ENCODE peak calls at places on chromosomes 1 and 21, in four cellular contexts. M is fibroblast of lung, Y is choroid plexus epithelial cell, G is tibial artery. S is an unnamed sample.

GRCh38 chr1:113940365-113941244 is 11.5 kb downstream of the HIPK1 start:
- DNase-seq in Y (peak; percentile 51), M (no peak), G (no peak), S (no peak)

GRCh38 chr1:171948491-171948890 is 107.2 kb downstream of the DNM3 start:
- DNase-seq in Y (peak; percentile 40), M (peak; percentile 5), G (no peak), S (peak; percentile 18)

GRCh38 chr1:53070621-53071020 is 8.6 kb downstream of the PODN start:
- DNase-seq in G (no peak), M (no peak), Y (no peak), S (no peak)

GRCh38 chr1:178513278-178513983 is 522 bp downstream of the TEX35 start:
- DNase-seq in M (peak; percentile 51), Y (peak; percentile 66), G (no peak), S (no peak)

GRCh38 chr1:75166821-75167220 is 32.6 kb downstream of the LHX8 start:
- DNase-seq in G (no peak), Y (no peak), M (no peak), S (no peak)

GRCh38 chr1:109613396-109614147 is 5.8 kb downstream of the GNAT2 start:
- DNase-seq in M (peak; percentile 62), Y (peak; percentile 62), G (no peak), S (no peak)

GRCh38 chr1:236545621-236546169 is 21.9 kb downstream of the LGALS8 start:
- DNase-seq in G (no peak), Y (no peak), M (no peak), S (no peak)

GRCh38 chr1:30700528-30701265 is 22.7 kb downstream of the MATN1 start:
- DNase-seq in Y (peak; percentile 73), M (peak; percentile 61), G (peak; percentile 86), S (peak; percentile 84)

GRCh38 chr1:1529321-1529720 is 11.1 kb downstream of the TMEM240 start:
- DNase-seq in Y (no peak), G (no peak), M (no peak), S (no peak)

GRCh38 chr1:192994141-192994540 is 65.0 kb downstream of the UCHL5 start:
- DNase-seq in Y (no peak), G (no peak), M (no peak), S (no peak)

GRCh38 chr1:192993426-192994085 is 65.6 kb downstream of the UCHL5 start:
- DNase-seq in G (no peak), Y (no peak), M (no peak), S (no peak)

GRCh38 chr1:192998536-192998935 is 60.6 kb downstream of the UCHL5 start:
- DNase-seq in G (no peak), M (no peak), Y (no peak), S (no peak)
- TF ChIP-seq CTCF in G (no peak), M (no peak), Y (peak; percentile 36), S (peak; percentile 27)

DNA sequence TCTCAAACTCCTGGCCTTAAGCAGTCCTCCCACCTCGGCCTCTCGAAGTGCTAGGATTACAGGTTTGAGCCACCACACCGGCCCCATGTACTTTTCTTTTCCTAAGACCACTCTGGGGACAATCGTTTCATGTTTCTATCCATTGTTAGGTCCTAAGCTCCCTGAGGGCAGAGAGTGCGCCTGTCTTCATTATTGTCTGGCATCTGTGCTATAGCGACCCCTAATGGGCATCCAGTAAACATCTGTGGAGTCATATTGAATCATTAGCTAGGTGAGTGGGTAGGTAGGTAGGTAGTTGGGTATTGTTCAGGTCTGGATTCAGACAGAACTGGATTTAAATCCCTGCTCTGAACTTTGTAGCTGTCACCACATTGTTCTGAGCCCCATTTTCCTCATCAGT is 66.1 kb downstream of the TMEM53 start:
- DNase-seq in G (no peak), Y (no peak), M (no peak), S (no peak)
- TF ChIP-seq CTCF in G (no peak), Y (peak; percentile 44), M (peak; percentile 9), S (peak; percentile 14)

GRCh38 chr21:45408811-45409261 is 3.9 kb downstream of the COL18A1 start:
- DNase-seq in Y (no peak), M (no peak), G (peak; percentile 68), S (no peak)

GRCh38 chr21:45408271-45408791 is 3.4 kb downstream of the COL18A1 start:
- DNase-seq in M (no peak), G (peak; percentile 57), Y (no peak), S (no peak)

GRCh38 chr21:45405819-45406762 is 1.1 kb downstream of the COL18A1 start:
- DNase-seq in Y (peak; percentile 45), M (peak; percentile 42), G (peak; percentile 67), S (no peak)

GRCh38 chr21:45406801-45407628 is 2.0 kb downstream of the COL18A1 start:
- DNase-seq in M (no peak), G (peak; percentile 72), Y (peak; percentile 38), S (no peak)

DNA sequence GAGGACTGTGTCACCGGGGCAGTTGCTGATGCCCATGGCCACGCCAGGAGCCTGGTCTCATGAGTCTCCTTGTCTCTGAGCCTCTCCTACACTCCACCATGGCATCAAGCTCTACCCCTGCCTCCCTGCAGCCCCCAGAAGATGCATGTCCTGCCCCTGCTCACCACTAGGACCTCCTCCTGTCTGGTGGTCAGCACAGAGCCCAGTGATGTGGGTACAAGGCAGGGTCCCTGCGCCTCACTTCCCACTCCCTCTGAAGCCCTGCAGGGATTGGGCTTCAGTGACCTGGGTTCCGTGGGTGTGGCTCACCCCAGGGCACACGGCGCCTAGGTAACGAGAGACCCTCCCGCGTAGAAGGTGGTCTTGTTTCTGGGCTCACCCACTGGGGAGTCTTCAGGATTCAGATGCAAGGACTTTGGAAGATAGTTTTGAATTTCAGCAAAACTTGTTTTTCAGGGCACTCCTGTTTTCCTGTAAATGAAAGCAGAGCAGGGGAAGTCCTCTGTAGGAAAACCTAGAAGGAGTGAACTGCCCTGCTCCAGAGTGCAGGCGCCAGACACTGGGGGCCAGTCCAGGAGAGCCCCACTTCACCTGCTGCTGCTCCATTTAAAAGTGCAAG is 2.8 kb downstream of the COL18A1 start:
- DNase-seq in M (no peak), G (peak; percentile 68), Y (no peak), S (no peak)
- TF ChIP-seq CTCF in M (no peak), G (no peak), Y (peak; percentile 26), S (no peak)

GRCh38 chr1:156725683-156726280 is 2.5 kb upstream of the METTL25B start:
- DNase-seq in G (peak; percentile 93), Y (peak; percentile 95), M (peak; percentile 92), S (peak; percentile 95)

GRCh38 chr1:156727492-156727891 is 777 bp upstream of the METTL25B start:
- DNase-seq in M (no peak), Y (no peak), G (no peak), S (no peak)

GRCh38 chr1:156721131-156721924 is 6.9 kb upstream of the METTL25B start:
- DNase-seq in M (no peak), Y (no peak), G (no peak), S (no peak)

GRCh38 chr1:156727914-156728598 is at the start of gene METTL25B:
- DNase-seq in Y (peak; percentile 80), G (peak; percentile 89), M (peak; percentile 78), S (peak; percentile 88)

GRCh38 chr1:156726549-156727226 is 1.6 kb upstream of the METTL25B start:
- DNase-seq in Y (peak; percentile 82), G (no peak), M (peak; percentile 70), S (peak; percentile 92)
- TF ChIP-seq CTCF in Y (peak; percentile 71), G (peak; percentile 29), M (peak; percentile 66), S (peak; percentile 84)

GRCh38 chr1:21219674-21220073 is 43.0 kb upstream of the EIF4G3 start:
- DNase-seq in M (no peak), G (no peak), Y (no peak), S (no peak)

GRCh38 chr1:21212126-21212525 is 35.4 kb upstream of the EIF4G3 start:
- DNase-seq in G (no peak), Y (no peak), M (no peak), S (no peak)

GRCh38 chr1:21220815-21221214 is 44.1 kb upstream of the EIF4G3 start:
- DNase-seq in G (no peak), Y (no peak), M (peak; percentile 41), S (no peak)

GRCh38 chr1:21216835-21217811 is 40.4 kb upstream of the EIF4G3 start:
- DNase-seq in Y (peak; percentile 62), G (no peak), M (peak; percentile 45), S (peak; percentile 65)

DNA sequence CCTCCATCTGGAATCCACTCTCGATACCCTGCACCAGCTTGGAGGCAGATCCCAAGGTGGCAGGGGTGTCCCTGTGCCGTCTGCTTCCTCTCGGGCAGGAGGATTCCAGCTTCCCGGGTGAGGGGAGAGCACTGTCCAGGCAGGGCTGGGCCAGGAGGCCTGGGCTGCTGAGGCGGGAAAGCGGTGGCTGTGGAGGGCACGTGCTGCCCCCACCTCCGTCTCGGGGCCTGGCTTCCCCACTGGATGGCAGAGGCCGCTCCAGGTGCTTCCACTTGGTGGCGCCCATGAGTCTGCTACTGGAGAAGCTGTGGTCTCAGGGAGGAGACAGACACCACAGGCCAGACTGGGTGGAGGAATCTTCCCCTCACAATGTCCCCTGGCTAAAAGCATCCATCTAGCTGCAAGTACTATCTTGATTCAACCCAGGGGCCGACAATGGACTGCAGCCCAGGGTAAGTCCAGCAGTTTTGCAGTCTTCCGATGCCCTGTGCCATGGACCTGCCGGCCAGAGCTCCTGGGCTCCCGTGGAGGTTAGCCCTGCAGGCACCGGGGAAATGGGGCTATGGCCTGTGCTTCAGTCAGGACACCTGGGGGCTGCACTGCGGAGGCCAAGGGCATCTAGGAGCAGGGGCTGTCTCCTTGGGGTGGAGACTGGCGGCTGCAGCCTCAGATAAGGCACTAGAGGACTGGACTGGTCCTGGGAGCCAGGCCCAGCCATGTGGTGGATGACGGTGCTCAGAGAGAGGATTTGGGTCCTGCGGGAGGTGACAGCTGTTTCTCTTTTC is 41.3 kb upstream of the EIF4G3 start:
- DNase-seq in M (peak; percentile 23), Y (peak; percentile 50), G (no peak), S (peak; percentile 30)
- TF ChIP-seq CTCF in M (peak; percentile 11), Y (peak; percentile 68), G (no peak), S (peak; percentile 45)

DNA sequence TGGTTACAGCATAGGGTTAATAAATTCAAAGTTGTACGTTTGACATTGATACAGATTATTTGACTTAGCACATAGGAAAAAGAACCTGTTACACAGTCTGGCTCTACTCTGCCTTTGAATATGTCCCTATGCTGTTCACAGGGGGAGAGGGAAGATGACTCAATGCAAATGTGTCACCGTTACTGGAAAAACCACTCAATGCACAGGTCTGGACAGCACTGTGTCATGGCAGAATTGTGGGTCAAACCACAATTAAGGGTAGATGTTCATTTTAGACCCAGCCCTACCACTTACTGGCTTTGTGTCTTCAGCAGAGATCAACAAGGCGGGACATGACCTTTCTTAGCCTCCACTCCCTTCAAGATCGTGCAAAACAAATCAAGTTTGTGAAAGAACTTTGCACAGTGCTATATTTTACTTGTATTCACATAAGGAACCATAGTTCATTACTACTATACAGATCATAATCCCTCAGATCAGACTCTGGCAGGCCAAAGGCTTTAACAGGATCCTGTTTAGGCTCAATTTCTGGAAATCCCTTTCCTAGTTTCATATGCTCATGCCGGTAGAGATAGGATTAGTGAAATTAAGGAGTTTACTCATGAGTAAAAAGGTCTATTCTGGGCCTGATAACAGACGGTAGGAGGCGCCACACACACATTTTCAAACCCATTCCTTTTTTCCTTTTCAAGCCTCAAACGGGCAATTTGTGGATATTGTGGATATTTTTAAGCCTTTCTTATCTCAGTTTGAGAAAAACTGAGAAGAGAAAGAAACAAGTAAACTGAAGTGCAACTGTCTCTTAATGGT is 22.0 kb downstream of the EIF2D start:
- DNase-seq in G (no peak), Y (peak; percentile 51), M (peak; percentile 61), S (peak; percentile 95)
- TF ChIP-seq CTCF in G (no peak), Y (peak; percentile 50), M (peak; percentile 11), S (peak; percentile 41)